ENCODE peak calls at places on chromosomes 16 and 17, in eight cellular contexts. A is retina; K is kidney tubule cell; D is posterior cingulate gyrus; Y is T-helper 2 cell; N is sigmoid colon; H is H54; L is effector CD4-positive, alpha-beta T cell. S is an unnamed sample.

GRCh38 chr16:22635345-22635744 is 124.7 kb downstream of the NPIPB5 start:
- DNase-seq in A (no peak), K (no peak), D (no peak), Y (no peak), N (no peak), H (no peak), L (no peak), S (no peak)

GRCh38 chr17:64787921-64788271 is 125.8 kb upstream of the SMURF2 start:
- DNase-seq in A (no peak), K (no peak), D (no peak), Y (no peak), N (no peak), H (no peak), L (no peak), S (no peak)

GRCh38 chr16:87914326-87914725 is 22.0 kb downstream of the CA5A start:
- DNase-seq in A (no peak), K (no peak), D (no peak), Y (no peak), N (no peak), H (no peak), L (no peak), S (no peak)

GRCh38 chr17:6470146-6470718 is 26.0 kb downstream of the PIMREG start:
- DNase-seq in A (no peak), K (no peak), D (no peak), Y (no peak), N (no peak), H (no peak), L (no peak), S (no peak)

GRCh38 chr16:22320572-22321339 is 23.5 kb downstream of the POLR3E start:
- DNase-seq in A (no peak), K (no peak), D (no peak), Y (no peak), N (no peak), H (no peak), L (no peak), S (no peak)

GRCh38 chr16:89072216-89073130 is 21.2 kb upstream of the ACSF3 start:
- DNase-seq in A (no peak), K (no peak), D (no peak), Y (no peak), N (peak; percentile 79), H (no peak), L (no peak), S (no peak)

GRCh38 chr17:49290690-49291326 is 60.2 kb upstream of the PHOSPHO1 start:
- DNase-seq in A (peak; percentile 21), K (peak; percentile 18), D (no peak), Y (no peak), N (no peak), H (peak; percentile 30), L (no peak), S (no peak)

GRCh38 chr17:34562387-34562786 is 17.0 kb upstream of the TMEM132E start:
- DNase-seq in A (no peak), K (no peak), D (no peak), Y (peak; percentile 17), N (no peak), H (no peak), L (no peak), S (no peak)

GRCh38 chr16:6946802-6947201 is 385.8 kb upstream of the RBFOX1 start:
- DNase-seq in A (no peak), K (no peak), D (no peak), Y (no peak), N (no peak), H (no peak), L (no peak), S (no peak)

GRCh38 chr16:66516808-66517585 is 32.9 kb downstream of the TK2 start:
- DNase-seq in A (no peak), K (peak; percentile 100), D (peak; percentile 78), Y (peak; percentile 90), N (peak; percentile 99), H (peak; percentile 82), L (peak; percentile 63), S (peak; percentile 98)

GRCh38 chr17:68106085-68106484 is 70.5 kb downstream of the KPNA2 start:
- DNase-seq in A (no peak), K (no peak), D (no peak), Y (peak; percentile 41), N (no peak), H (no peak), L (no peak), S (no peak)

GRCh38 chr16:11779074-11779473 is 18.0 kb downstream of the ZC3H7A start:
- DNase-seq in A (no peak), K (no peak), D (no peak), Y (no peak), N (no peak), H (no peak), L (no peak), S (no peak)

GRCh38 chr16:30066882-30067583 is 1.5 kb downstream of the ALDOA start:
- DNase-seq in A (no peak), K (peak; percentile 23), D (no peak), Y (no peak), N (peak; percentile 77), H (no peak), L (no peak), S (no peak)

GRCh38 chr16:3857189-3858013 is 23.1 kb downstream of the CREBBP start:
- DNase-seq in A (no peak), K (peak; percentile 30), D (no peak), Y (peak; percentile 81), N (peak; percentile 80), H (no peak), L (no peak), S (peak; percentile 42)

GRCh38 chr16:85888405-85889331 is 10.3 kb upstream of the IRF8 start:
- DNase-seq in A (no peak), K (peak; percentile 94), D (no peak), Y (no peak), N (no peak), H (peak; percentile 72), L (no peak), S (peak; percentile 89)

GRCh38 chr16:90023078-90023447 is 3.8 kb upstream of the DBNDD1 start:
- DNase-seq in A (no peak), K (peak; percentile 11), D (no peak), Y (no peak), N (no peak), H (no peak), L (no peak), S (no peak)

GRCh38 chr17:83062011-83062817 is 17.2 kb upstream of the METRNL start:
- DNase-seq in A (peak; percentile 2), K (no peak), D (no peak), Y (no peak), N (peak; percentile 57), H (no peak), L (no peak), S (no peak)

GRCh38 chr16:23469814-23470213 is 16.8 kb upstream of the COG7 start:
- DNase-seq in A (no peak), K (peak; percentile 80), D (no peak), Y (no peak), N (no peak), H (peak; percentile 45), L (no peak), S (no peak)

GRCh38 chr16:31484491-31485171 is 1.7 kb downstream of the SLC5A2 start:
- DNase-seq in A (no peak), K (peak; percentile 95), D (no peak), Y (no peak), N (no peak), H (no peak), L (no peak), S (no peak)

GRCh38 chr16:13797718-13798117 is 122.2 kb upstream of the ERCC4 start:
- DNase-seq in A (no peak), K (no peak), D (no peak), Y (no peak), N (no peak), H (no peak), L (no peak), S (no peak)

GRCh38 chr16:4033951-4034350 is 82.3 kb downstream of the ADCY9 start:
- DNase-seq in A (no peak), K (no peak), D (no peak), Y (no peak), N (no peak), H (no peak), L (no peak), S (no peak)

GRCh38 chr17:17792551-17793377 is 44.0 kb downstream of the SREBF1 start:
- DNase-seq in A (peak; percentile 50), K (peak; percentile 70), D (no peak), Y (peak; percentile 89), N (no peak), H (no peak), L (peak; percentile 38), S (no peak)

GRCh38 chr16:85819245-85819644 is 19.8 kb downstream of the COX4I1 start:
- DNase-seq in A (peak; percentile 83), K (peak; percentile 77), D (peak; percentile 64), Y (peak; percentile 72), N (peak; percentile 89), H (peak; percentile 83), L (peak; percentile 78), S (peak; percentile 56)

GRCh38 chr16:11668590-11669379 is 530 bp downstream of the SNN start:
- DNase-seq in A (peak; percentile 42), K (no peak), D (no peak), Y (no peak), N (no peak), H (no peak), L (no peak), S (no peak)

S was measured in GM12878.